ENCODE peak calls at places on chromosomes 4 and X, in eight cellular contexts. One of them, this sample, is unnamed.

GRCh38 chr4:23023121-23023520 is 330.4 kb downstream of the GBA3 start:
- DNase-seq in smooth muscle cell of the brain vasculature: no peak
- DNase-seq in HT-29: no peak
- DNase-seq in Calu3: peak; percentile 4
- DNase-seq in H9: no peak
- DNase-seq in EL: no peak
- DNase-seq in ELR: no peak
- DNase-seq in activated CD4-positive, alpha-beta T cell treated with anti-CD3 and anti-CD28 coated beads, Interleukin-2, amount 10 ng/mL, durations not matched to agents 7 days and 5 days: no peak
- DNase-seq in this sample: no peak

GRCh38 chr4:128757712-128758111 is 51.8 kb upstream of the JADE1 start:
- DNase-seq in smooth muscle cell of the brain vasculature: no peak
- DNase-seq in HT-29: no peak
- DNase-seq in Calu3: peak; percentile 1
- DNase-seq in H9: peak; percentile 52
- DNase-seq in EL: peak; percentile 4
- DNase-seq in ELR: no peak
- DNase-seq in activated CD4-positive, alpha-beta T cell treated with anti-CD3 and anti-CD28 coated beads, Interleukin-2, amount 10 ng/mL, durations not matched to agents 7 days and 5 days: no peak
- DNase-seq in this sample: no peak

GRCh38 chr4:184288451-184289178 is 70.9 kb upstream of the ENPP6 start:
- DNase-seq in smooth muscle cell of the brain vasculature: no peak
- DNase-seq in HT-29: no peak
- DNase-seq in Calu3: no peak
- DNase-seq in H9: no peak
- DNase-seq in EL: no peak
- DNase-seq in ELR: no peak
- DNase-seq in activated CD4-positive, alpha-beta T cell treated with anti-CD3 and anti-CD28 coated beads, Interleukin-2, amount 10 ng/mL, durations not matched to agents 7 days and 5 days: no peak
- DNase-seq in this sample: no peak

GRCh38 chrX:124388562-124388961 is 42.2 kb downstream of the SH2D1A start:
- DNase-seq in smooth muscle cell of the brain vasculature: peak; percentile 15
- DNase-seq in HT-29: peak; percentile 68
- DNase-seq in Calu3: peak; percentile 60
- DNase-seq in H9: no peak
- DNase-seq in EL: peak; percentile 25
- DNase-seq in ELR: peak; percentile 39
- DNase-seq in activated CD4-positive, alpha-beta T cell treated with anti-CD3 and anti-CD28 coated beads, Interleukin-2, amount 10 ng/mL, durations not matched to agents 7 days and 5 days: peak; percentile 71
- DNase-seq in this sample: peak; percentile 42

GRCh38 chrX:70168238-70169188 is 8.8 kb upstream of the DGAT2L6 start:
- DNase-seq in smooth muscle cell of the brain vasculature: peak; percentile 10
- DNase-seq in HT-29: peak; percentile 17
- DNase-seq in Calu3: peak; percentile 8
- DNase-seq in H9: peak; percentile 48
- DNase-seq in EL: peak; percentile 79
- DNase-seq in ELR: peak; percentile 77
- DNase-seq in activated CD4-positive, alpha-beta T cell treated with anti-CD3 and anti-CD28 coated beads, Interleukin-2, amount 10 ng/mL, durations not matched to agents 7 days and 5 days: no peak
- DNase-seq in this sample: peak; percentile 71

GRCh38 chrX:15143050-15143824 is 126.6 kb downstream of the ASB9 start:
- DNase-seq in smooth muscle cell of the brain vasculature: no peak
- DNase-seq in HT-29: peak; percentile 55
- DNase-seq in Calu3: peak; percentile 56
- DNase-seq in H9: peak; percentile 37
- DNase-seq in EL: peak; percentile 30
- DNase-seq in ELR: peak; percentile 51
- DNase-seq in activated CD4-positive, alpha-beta T cell treated with anti-CD3 and anti-CD28 coated beads, Interleukin-2, amount 10 ng/mL, durations not matched to agents 7 days and 5 days: peak; percentile 60
- DNase-seq in this sample: peak; percentile 39

GRCh38 chrX:69027181-69028005 is 137.9 kb downstream of the PJA1 start:
- DNase-seq in smooth muscle cell of the brain vasculature: no peak
- DNase-seq in HT-29: peak; percentile 92
- DNase-seq in Calu3: no peak
- DNase-seq in H9: no peak
- DNase-seq in EL: peak; percentile 46
- DNase-seq in ELR: peak; percentile 82
- DNase-seq in activated CD4-positive, alpha-beta T cell treated with anti-CD3 and anti-CD28 coated beads, Interleukin-2, amount 10 ng/mL, durations not matched to agents 7 days and 5 days: no peak
- DNase-seq in this sample: peak; percentile 60

GRCh38 chrX:39760930-39761329 is 336.8 kb downstream of the BCOR start:
- DNase-seq in smooth muscle cell of the brain vasculature: no peak
- DNase-seq in HT-29: no peak
- DNase-seq in Calu3: no peak
- DNase-seq in H9: no peak
- DNase-seq in EL: no peak
- DNase-seq in ELR: no peak
- DNase-seq in activated CD4-positive, alpha-beta T cell treated with anti-CD3 and anti-CD28 coated beads, Interleukin-2, amount 10 ng/mL, durations not matched to agents 7 days and 5 days: no peak
- DNase-seq in this sample: no peak

GRCh38 chr4:72467633-72468032 is 101.4 kb downstream of the ADAMTS3 start:
- DNase-seq in smooth muscle cell of the brain vasculature: no peak
- DNase-seq in HT-29: no peak
- DNase-seq in Calu3: no peak
- DNase-seq in H9: no peak
- DNase-seq in EL: peak; percentile 6
- DNase-seq in ELR: no peak
- DNase-seq in activated CD4-positive, alpha-beta T cell treated with anti-CD3 and anti-CD28 coated beads, Interleukin-2, amount 10 ng/mL, durations not matched to agents 7 days and 5 days: no peak
- DNase-seq in this sample: no peak

GRCh38 chr4:99655315-99656081 is 2.1 kb downstream of the C4orf54 start:
- DNase-seq in smooth muscle cell of the brain vasculature: peak; percentile 18
- DNase-seq in HT-29: no peak
- DNase-seq in Calu3: peak; percentile 33
- DNase-seq in H9: no peak
- DNase-seq in EL: peak; percentile 85
- DNase-seq in ELR: peak; percentile 73
- DNase-seq in activated CD4-positive, alpha-beta T cell treated with anti-CD3 and anti-CD28 coated beads, Interleukin-2, amount 10 ng/mL, durations not matched to agents 7 days and 5 days: no peak
- DNase-seq in this sample: peak; percentile 77

GRCh38 chr4:95510145-95510544 is 38.6 kb downstream of the UNC5C start:
- DNase-seq in smooth muscle cell of the brain vasculature: peak; percentile 18
- DNase-seq in HT-29: peak; percentile 37
- DNase-seq in Calu3: no peak
- DNase-seq in H9: no peak
- DNase-seq in EL: no peak
- DNase-seq in ELR: peak; percentile 3
- DNase-seq in activated CD4-positive, alpha-beta T cell treated with anti-CD3 and anti-CD28 coated beads, Interleukin-2, amount 10 ng/mL, durations not matched to agents 7 days and 5 days: no peak
- DNase-seq in this sample: peak; percentile 49

GRCh38 chrX:39000802-39001201 is 199.5 kb downstream of the MID1IP1 start:
- DNase-seq in smooth muscle cell of the brain vasculature: no peak
- DNase-seq in HT-29: no peak
- DNase-seq in Calu3: no peak
- DNase-seq in H9: no peak
- DNase-seq in EL: no peak
- DNase-seq in ELR: no peak
- DNase-seq in activated CD4-positive, alpha-beta T cell treated with anti-CD3 and anti-CD28 coated beads, Interleukin-2, amount 10 ng/mL, durations not matched to agents 7 days and 5 days: no peak
- DNase-seq in this sample: no peak

GRCh38 chr4:91914176-91914804 is 389.5 kb upstream of the GRID2 start:
- DNase-seq in smooth muscle cell of the brain vasculature: no peak
- DNase-seq in HT-29: peak; percentile 4
- DNase-seq in Calu3: no peak
- DNase-seq in H9: no peak
- DNase-seq in EL: no peak
- DNase-seq in ELR: no peak
- DNase-seq in activated CD4-positive, alpha-beta T cell treated with anti-CD3 and anti-CD28 coated beads, Interleukin-2, amount 10 ng/mL, durations not matched to agents 7 days and 5 days: no peak
- DNase-seq in this sample: no peak

GRCh38 chr4:48680848-48681568 is 99.1 kb downstream of the FRYL start:
- DNase-seq in smooth muscle cell of the brain vasculature: no peak
- DNase-seq in HT-29: peak; percentile 65
- DNase-seq in Calu3: no peak
- DNase-seq in H9: no peak
- DNase-seq in EL: no peak
- DNase-seq in ELR: no peak
- DNase-seq in activated CD4-positive, alpha-beta T cell treated with anti-CD3 and anti-CD28 coated beads, Interleukin-2, amount 10 ng/mL, durations not matched to agents 7 days and 5 days: no peak
- DNase-seq in this sample: no peak

GRCh38 chr4:185862340-185862739 is 50.3 kb upstream of the SORBS2 start:
- DNase-seq in smooth muscle cell of the brain vasculature: no peak
- DNase-seq in HT-29: no peak
- DNase-seq in Calu3: no peak
- DNase-seq in H9: no peak
- DNase-seq in EL: no peak
- DNase-seq in ELR: no peak
- DNase-seq in activated CD4-positive, alpha-beta T cell treated with anti-CD3 and anti-CD28 coated beads, Interleukin-2, amount 10 ng/mL, durations not matched to agents 7 days and 5 days: no peak
- DNase-seq in this sample: no peak

GRCh38 chr4:87853108-87853507 is 20.3 kb downstream of the MEPE start:
- DNase-seq in smooth muscle cell of the brain vasculature: peak; percentile 47
- DNase-seq in HT-29: peak; percentile 64
- DNase-seq in Calu3: no peak
- DNase-seq in H9: no peak
- DNase-seq in EL: peak; percentile 60
- DNase-seq in ELR: peak; percentile 61
- DNase-seq in activated CD4-positive, alpha-beta T cell treated with anti-CD3 and anti-CD28 coated beads, Interleukin-2, amount 10 ng/mL, durations not matched to agents 7 days and 5 days: peak; percentile 14
- DNase-seq in this sample: peak; percentile 75

GRCh38 chr4:79046191-79046590 is 107.0 kb upstream of the PAQR3 start:
- DNase-seq in smooth muscle cell of the brain vasculature: no peak
- DNase-seq in HT-29: no peak
- DNase-seq in Calu3: no peak
- DNase-seq in H9: no peak
- DNase-seq in EL: no peak
- DNase-seq in ELR: no peak
- DNase-seq in activated CD4-positive, alpha-beta T cell treated with anti-CD3 and anti-CD28 coated beads, Interleukin-2, amount 10 ng/mL, durations not matched to agents 7 days and 5 days: no peak
- DNase-seq in this sample: no peak

GRCh38 chr4:89111833-89112563 is 665 bp downstream of the TIGD2 start:
- DNase-seq in smooth muscle cell of the brain vasculature: no peak
- DNase-seq in HT-29: peak; percentile 75
- DNase-seq in Calu3: peak; percentile 39
- DNase-seq in H9: no peak
- DNase-seq in EL: peak; percentile 90
- DNase-seq in ELR: peak; percentile 83
- DNase-seq in activated CD4-positive, alpha-beta T cell treated with anti-CD3 and anti-CD28 coated beads, Interleukin-2, amount 10 ng/mL, durations not matched to agents 7 days and 5 days: no peak
- DNase-seq in this sample: peak; percentile 68

GRCh38 chr4:174524242-174524641 is 2.0 kb upstream of the HPGD start:
- DNase-seq in smooth muscle cell of the brain vasculature: no peak
- DNase-seq in HT-29: peak; percentile 37
- DNase-seq in Calu3: no peak
- DNase-seq in H9: no peak
- DNase-seq in EL: no peak
- DNase-seq in ELR: no peak
- DNase-seq in activated CD4-positive, alpha-beta T cell treated with anti-CD3 and anti-CD28 coated beads, Interleukin-2, amount 10 ng/mL, durations not matched to agents 7 days and 5 days: no peak
- DNase-seq in this sample: no peak

GRCh38 chrX:54920610-54921426 is at the start of gene TRO:
- DNase-seq in smooth muscle cell of the brain vasculature: no peak
- DNase-seq in HT-29: no peak
- DNase-seq in Calu3: no peak
- DNase-seq in H9: peak; percentile 67
- DNase-seq in EL: peak; percentile 1
- DNase-seq in ELR: no peak
- DNase-seq in activated CD4-positive, alpha-beta T cell treated with anti-CD3 and anti-CD28 coated beads, Interleukin-2, amount 10 ng/mL, durations not matched to agents 7 days and 5 days: no peak
- DNase-seq in this sample: peak; percentile 4

GRCh38 chr4:139171878-139172691 is 4.9 kb downstream of the ELF2 start:
- DNase-seq in smooth muscle cell of the brain vasculature: no peak
- DNase-seq in HT-29: no peak
- DNase-seq in Calu3: no peak
- DNase-seq in H9: no peak
- DNase-seq in EL: peak; percentile 74
- DNase-seq in ELR: peak; percentile 79
- DNase-seq in activated CD4-positive, alpha-beta T cell treated with anti-CD3 and anti-CD28 coated beads, Interleukin-2, amount 10 ng/mL, durations not matched to agents 7 days and 5 days: no peak
- DNase-seq in this sample: peak; percentile 39

GRCh38 chr4:140136509-140136908 is 17.5 kb downstream of the MAML3 start:
- DNase-seq in smooth muscle cell of the brain vasculature: no peak
- DNase-seq in HT-29: no peak
- DNase-seq in Calu3: peak; percentile 23
- DNase-seq in H9: no peak
- DNase-seq in EL: peak; percentile 67
- DNase-seq in ELR: peak; percentile 78
- DNase-seq in activated CD4-positive, alpha-beta T cell treated with anti-CD3 and anti-CD28 coated beads, Interleukin-2, amount 10 ng/mL, durations not matched to agents 7 days and 5 days: no peak
- DNase-seq in this sample: peak; percentile 27

GRCh38 chr4:92305148-92305877 is 1.5 kb downstream of the GRID2 start:
- DNase-seq in smooth muscle cell of the brain vasculature: peak; percentile 6
- DNase-seq in HT-29: no peak
- DNase-seq in Calu3: peak; percentile 55
- DNase-seq in H9: peak; percentile 96
- DNase-seq in EL: peak; percentile 24
- DNase-seq in ELR: peak; percentile 30
- DNase-seq in activated CD4-positive, alpha-beta T cell treated with anti-CD3 and anti-CD28 coated beads, Interleukin-2, amount 10 ng/mL, durations not matched to agents 7 days and 5 days: no peak
- DNase-seq in this sample: peak; percentile 73

GRCh38 chr4:76582817-76583087 is 147.7 kb downstream of the SHROOM3 start:
- DNase-seq in smooth muscle cell of the brain vasculature: no peak
- DNase-seq in HT-29: no peak
- DNase-seq in Calu3: no peak
- DNase-seq in H9: no peak
- DNase-seq in EL: no peak
- DNase-seq in ELR: no peak
- DNase-seq in activated CD4-positive, alpha-beta T cell treated with anti-CD3 and anti-CD28 coated beads, Interleukin-2, amount 10 ng/mL, durations not matched to agents 7 days and 5 days: no peak
- DNase-seq in this sample: no peak

GRCh38 chr4:99209671-99210070 is 9.4 kb downstream of the ADH6 start:
- DNase-seq in smooth muscle cell of the brain vasculature: no peak
- DNase-seq in HT-29: no peak
- DNase-seq in Calu3: no peak
- DNase-seq in H9: no peak
- DNase-seq in EL: peak; percentile 7
- DNase-seq in ELR: no peak
- DNase-seq in activated CD4-positive, alpha-beta T cell treated with anti-CD3 and anti-CD28 coated beads, Interleukin-2, amount 10 ng/mL, durations not matched to agents 7 days and 5 days: no peak
- DNase-seq in this sample: no peak